ENCODE peak calls at places on chromosomes 5 and 9, in nine cellular contexts. One of them, this sample, is unnamed.

GRCh38 chr9:130298663-130299279 is 33.2 kb downstream of the HMCN2 start:
- DNase-seq in NB4: peak; percentile 35
- DNase-seq in kidney glomerular epithelial cell: no peak
- DNase-seq in sciatic nerve: no peak
- DNase-seq in Right ventricle myocardium superior: peak; percentile 33
- DNase-seq in CD4-positive, CD25-positive, alpha-beta regulatory T cell: no peak
- DNase-seq in left colon: no peak
- DNase-seq in AG04450: no peak
- DNase-seq in naive thymus-derived CD4-positive, alpha-beta T cell: no peak
- DNase-seq in this sample: no peak

GRCh38 chr5:122772446-122772845 is 2.4 kb upstream of the SNX2 start:
- DNase-seq in NB4: no peak
- DNase-seq in kidney glomerular epithelial cell: peak; percentile 77
- DNase-seq in sciatic nerve: no peak
- DNase-seq in Right ventricle myocardium superior: no peak
- DNase-seq in CD4-positive, CD25-positive, alpha-beta regulatory T cell: no peak
- DNase-seq in left colon: no peak
- DNase-seq in AG04450: peak; percentile 24
- DNase-seq in naive thymus-derived CD4-positive, alpha-beta T cell: no peak
- DNase-seq in this sample: no peak

GRCh38 chr9:77977210-77977611 is 54.4 kb downstream of the GNAQ start:
- DNase-seq in NB4: peak; percentile 85
- DNase-seq in kidney glomerular epithelial cell: peak; percentile 86
- DNase-seq in sciatic nerve: peak; percentile 77
- DNase-seq in Right ventricle myocardium superior: peak; percentile 79
- DNase-seq in CD4-positive, CD25-positive, alpha-beta regulatory T cell: peak; percentile 72
- DNase-seq in left colon: peak; percentile 66
- DNase-seq in AG04450: no peak
- DNase-seq in naive thymus-derived CD4-positive, alpha-beta T cell: peak; percentile 27
- DNase-seq in this sample: peak; percentile 62

GRCh38 chr9:90423661-90424193 is 218.9 kb downstream of the DIRAS2 start:
- DNase-seq in NB4: no peak
- DNase-seq in kidney glomerular epithelial cell: peak; percentile 77
- DNase-seq in sciatic nerve: no peak
- DNase-seq in Right ventricle myocardium superior: no peak
- DNase-seq in CD4-positive, CD25-positive, alpha-beta regulatory T cell: no peak
- DNase-seq in left colon: no peak
- DNase-seq in AG04450: no peak
- DNase-seq in naive thymus-derived CD4-positive, alpha-beta T cell: no peak
- DNase-seq in this sample: no peak

GRCh38 chr5:115589043-115589442 is 13.2 kb downstream of the TICAM2 start:
- DNase-seq in NB4: no peak
- DNase-seq in kidney glomerular epithelial cell: no peak
- DNase-seq in sciatic nerve: no peak
- DNase-seq in Right ventricle myocardium superior: peak; percentile 47
- DNase-seq in CD4-positive, CD25-positive, alpha-beta regulatory T cell: no peak
- DNase-seq in left colon: no peak
- DNase-seq in AG04450: no peak
- DNase-seq in naive thymus-derived CD4-positive, alpha-beta T cell: no peak
- DNase-seq in this sample: no peak

GRCh38 chr5:138668981-138669380 is 84.2 kb upstream of the CTNNA1 start:
- DNase-seq in NB4: no peak
- DNase-seq in kidney glomerular epithelial cell: no peak
- DNase-seq in sciatic nerve: no peak
- DNase-seq in Right ventricle myocardium superior: no peak
- DNase-seq in CD4-positive, CD25-positive, alpha-beta regulatory T cell: no peak
- DNase-seq in left colon: no peak
- DNase-seq in AG04450: no peak
- DNase-seq in naive thymus-derived CD4-positive, alpha-beta T cell: no peak
- DNase-seq in this sample: no peak

GRCh38 chr9:117074782-117075510 is 339.9 kb downstream of the ASTN2 start:
- DNase-seq in NB4: no peak
- DNase-seq in kidney glomerular epithelial cell: no peak
- DNase-seq in sciatic nerve: no peak
- DNase-seq in Right ventricle myocardium superior: no peak
- DNase-seq in CD4-positive, CD25-positive, alpha-beta regulatory T cell: no peak
- DNase-seq in left colon: no peak
- DNase-seq in AG04450: no peak
- DNase-seq in naive thymus-derived CD4-positive, alpha-beta T cell: no peak
- DNase-seq in this sample: no peak

GRCh38 chr9:751137-752051 is 90.1 kb upstream of the DMRT1 start:
- DNase-seq in NB4: peak; percentile 58
- DNase-seq in kidney glomerular epithelial cell: peak; percentile 38
- DNase-seq in sciatic nerve: no peak
- DNase-seq in Right ventricle myocardium superior: no peak
- DNase-seq in CD4-positive, CD25-positive, alpha-beta regulatory T cell: no peak
- DNase-seq in left colon: no peak
- DNase-seq in AG04450: no peak
- DNase-seq in naive thymus-derived CD4-positive, alpha-beta T cell: no peak
- DNase-seq in this sample: no peak

GRCh38 chr5:94181940-94182339 is 436.5 kb downstream of the KIAA0825 start:
- DNase-seq in NB4: peak; percentile 33
- DNase-seq in kidney glomerular epithelial cell: no peak
- DNase-seq in sciatic nerve: no peak
- DNase-seq in Right ventricle myocardium superior: no peak
- DNase-seq in CD4-positive, CD25-positive, alpha-beta regulatory T cell: no peak
- DNase-seq in left colon: no peak
- DNase-seq in AG04450: no peak
- DNase-seq in naive thymus-derived CD4-positive, alpha-beta T cell: no peak
- DNase-seq in this sample: no peak

GRCh38 chr5:120882042-120882775 is 418.1 kb downstream of the PRR16 start:
- DNase-seq in NB4: no peak
- DNase-seq in kidney glomerular epithelial cell: no peak
- DNase-seq in sciatic nerve: no peak
- DNase-seq in Right ventricle myocardium superior: no peak
- DNase-seq in CD4-positive, CD25-positive, alpha-beta regulatory T cell: no peak
- DNase-seq in left colon: no peak
- DNase-seq in AG04450: no peak
- DNase-seq in naive thymus-derived CD4-positive, alpha-beta T cell: no peak
- DNase-seq in this sample: no peak

GRCh38 chr5:142386151-142387021 is 61.6 kb upstream of the SPRY4 start:
- DNase-seq in NB4: peak; percentile 81
- DNase-seq in kidney glomerular epithelial cell: no peak
- DNase-seq in sciatic nerve: no peak
- DNase-seq in Right ventricle myocardium superior: no peak
- DNase-seq in CD4-positive, CD25-positive, alpha-beta regulatory T cell: no peak
- DNase-seq in left colon: no peak
- DNase-seq in AG04450: no peak
- DNase-seq in naive thymus-derived CD4-positive, alpha-beta T cell: no peak
- DNase-seq in this sample: no peak